ENCODE peak calls at places on chromosome 3, in eight cellular contexts. W is T-cell; D is A549; O is stimulated activated CD4-positive, alpha-beta T cell treated with anti-CD3 and anti-CD28 coated beads, Interleukin-4, amount 100 ng/mL, for 1 hour; F is coronary artery; T is HEK293T; L is mucosa of gallbladder; H is amniotic stem cell. R is an unnamed sample.

GRCh38 chr3:33786565-33787327 is 11.7 kb upstream of the PDCD6IP start:
- DNase-seq in W (no peak), D (no peak), O (no peak), F (no peak), T (no peak), L (no peak), H (no peak), R (no peak)

GRCh38 chr3:56939759-56940323 is 120.6 kb upstream of the SPATA12 start:
- DNase-seq in W (no peak), D (no peak), O (no peak), F (no peak), T (no peak), L (no peak), H (no peak), R (no peak)

GRCh38 chr3:6719999-6720398 is 140.9 kb upstream of the GRM7 start:
- DNase-seq in W (no peak), D (no peak), O (no peak), F (no peak), T (no peak), L (no peak), H (no peak), R (no peak)

GRCh38 chr3:14208168-14208567 is 29.6 kb downstream of the LSM3 start:
- DNase-seq in W (no peak), D (no peak), O (no peak), F (no peak), T (no peak), L (no peak), H (no peak), R (no peak)

GRCh38 chr3:148881286-148881685 is 16.2 kb downstream of the CPA3 start:
- DNase-seq in W (no peak), D (no peak), O (no peak), F (no peak), T (no peak), L (no peak), H (no peak), R (no peak)

GRCh38 chr3:17014286-17014685 is 129.5 kb downstream of the PLCL2 start:
- DNase-seq in W (no peak), D (no peak), O (no peak), F (no peak), T (no peak), L (no peak), H (no peak), R (no peak)

GRCh38 chr3:34957707-34958106 is 681.6 kb upstream of the ARPP21 start:
- DNase-seq in W (no peak), D (no peak), O (no peak), F (no peak), T (no peak), L (no peak), H (peak), R (no peak)

GRCh38 chr3:116135462-116135861 is 309.8 kb downstream of the LSAMP start:
- DNase-seq in W (no peak), D (no peak), O (no peak), F (no peak), T (no peak), L (peak), H (no peak), R (no peak)

GRCh38 chr3:21290557-21290956 is 460.5 kb downstream of the ZNF385D start:
- DNase-seq in W (no peak), D (no peak), O (no peak), F (no peak), T (no peak), L (no peak), H (no peak), R (no peak)

GRCh38 chr3:10919636-10920035 is 72.9 kb upstream of the SLC6A1 start:
- DNase-seq in W (no peak), D (no peak), O (no peak), F (peak), T (no peak), L (no peak), H (no peak), R (no peak)